ENCODE peak calls at places on chromosomes 1 and 21, in nine cellular contexts. F is fibroblast of lung, H is dorsolateral prefrontal cortex, T is tibial artery, G is kidney, M is upper lobe of right lung, Y is GM23248, A is pancreas, D is RWPE2. C is an unnamed sample.

GRCh38 chr1:58592521-58593134 is 15.6 kb upstream of the TACSTD2 start:
- DNase-seq in Y (peak; percentile 87), M (peak; percentile 87), D (peak; percentile 92), H (no peak), A (peak; percentile 89), T (peak; percentile 58), G (peak; percentile 92), F (peak; percentile 95), C (peak; percentile 95)

GRCh38 chr1:18927654-18928272 is 25.4 kb upstream of the ALDH4A1 start:
- DNase-seq in A (no peak), F (peak; percentile 83), T (no peak), M (no peak), H (no peak), D (no peak), G (peak; percentile 75), Y (no peak), C (no peak)

GRCh38 chr1:184002071-184002470 is 35.5 kb downstream of the COLGALT2 start:
- DNase-seq in G (no peak), M (no peak), H (peak; percentile 42), A (peak; percentile 27), Y (peak; percentile 92), F (peak; percentile 97), T (no peak), D (no peak), C (no peak)

GRCh38 chr1:212285685-212286436 is 651 bp downstream of the PPP2R5A start:
- DNase-seq in D (peak; percentile 42), Y (peak; percentile 83), M (peak; percentile 92), H (peak; percentile 61), G (peak; percentile 91), F (peak; percentile 52), T (peak; percentile 61), A (peak; percentile 73), C (no peak)

GRCh38 chr1:188903241-188903640 is 1574.4 kb downstream of the BRINP3 start:
- DNase-seq in M (no peak), A (no peak), F (no peak), G (no peak), Y (no peak), D (no peak), T (no peak), H (no peak), C (no peak)

GRCh38 chr1:67939942-67940341 is 106.7 kb upstream of the GNG12 start:
- DNase-seq in G (no peak), M (no peak), T (no peak), F (no peak), Y (no peak), A (no peak), D (no peak), H (no peak), C (no peak)

GRCh38 chr1:226603030-226603960 is 54.7 kb downstream of the STUM start:
- DNase-seq in H (peak; percentile 69), M (peak; percentile 34), D (no peak), F (peak; percentile 10), A (no peak), T (peak; percentile 82), Y (peak; percentile 92), G (peak; percentile 54), C (no peak)

GRCh38 chr1:31848381-31848897 is 32.6 kb upstream of the SPOCD1 start:
- DNase-seq in A (no peak), F (no peak), T (no peak), M (peak; percentile 32), D (no peak), H (no peak), G (no peak), Y (no peak), C (no peak)

GRCh38 chr1:169514566-169515270 is 29.0 kb upstream of the SLC19A2 start:
- DNase-seq in D (no peak), A (no peak), M (no peak), G (no peak), H (no peak), Y (no peak), T (no peak), F (no peak), C (no peak)

GRCh38 chr1:87292684-87293493 is 35.8 kb upstream of the LMO4 start:
- DNase-seq in A (peak; percentile 23), F (peak; percentile 55), Y (peak; percentile 74), D (no peak), T (peak; percentile 55), G (no peak), H (no peak), M (no peak), C (peak; percentile 73)

GRCh38 chr1:20981903-20982695 is 194.6 kb downstream of the EIF4G3 start:
- DNase-seq in G (no peak), T (no peak), M (no peak), Y (peak; percentile 56), A (no peak), D (no peak), F (peak; percentile 59), H (no peak), C (no peak)

GRCh38 chr1:29851666-29852065 is 615.3 kb downstream of the PTPRU start:
- DNase-seq in A (no peak), T (no peak), H (no peak), Y (no peak), G (no peak), D (no peak), F (no peak), M (no peak), C (no peak)

DNA sequence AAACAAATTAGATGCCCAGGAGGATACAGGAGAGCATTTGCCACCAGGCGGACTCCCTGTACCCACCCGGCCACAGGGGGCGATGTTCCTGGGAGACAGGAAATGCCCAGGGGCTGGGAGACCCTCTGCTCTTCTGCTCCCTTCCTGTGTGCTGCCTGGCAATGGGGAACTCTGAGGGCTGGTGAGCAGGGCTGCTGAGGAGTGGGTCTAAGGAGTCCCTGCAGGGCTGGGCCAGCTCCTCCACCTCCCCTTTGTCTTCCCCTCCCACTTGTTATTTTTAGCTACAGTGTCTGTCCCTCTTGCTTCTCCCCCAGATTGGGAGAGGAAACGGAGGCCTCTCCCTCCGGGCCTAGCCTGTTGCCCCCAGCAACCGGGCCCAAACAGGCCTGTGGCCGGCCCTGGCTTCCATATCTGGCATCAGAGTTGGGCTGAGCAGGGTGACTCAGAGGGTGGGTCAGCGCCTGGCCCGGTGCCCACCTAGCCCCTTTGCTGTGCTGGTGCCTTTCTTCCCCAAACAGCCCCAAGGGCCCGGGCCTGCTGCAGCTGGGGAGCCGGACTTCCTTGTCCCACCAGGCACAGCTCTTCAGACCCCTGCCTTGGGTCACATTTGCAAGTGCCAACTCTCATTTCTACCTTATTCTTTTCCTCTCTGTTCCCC is 11.7 kb downstream of the LMNA start:
- DNase-seq in H (no peak), A (peak; percentile 68), G (peak; percentile 98), F (peak; percentile 98), T (peak; percentile 94), D (peak; percentile 97), Y (peak; percentile 98), M (peak; percentile 92), C (peak; percentile 91)
- H3K27ac ChIP-seq in H (peak overlapping the region; percentile 97), A (peak overlapping the region; percentile 65), G (peak overlapping the region; percentile 92), F (peak overlapping the region; percentile 99), T (peak overlapping the region; percentile 99), D (peak overlapping the region; percentile 99), Y (peak overlapping the region; percentile 100), M (peak overlapping the region; percentile 95), C (peak overlapping the region; percentile 97)

DNA sequence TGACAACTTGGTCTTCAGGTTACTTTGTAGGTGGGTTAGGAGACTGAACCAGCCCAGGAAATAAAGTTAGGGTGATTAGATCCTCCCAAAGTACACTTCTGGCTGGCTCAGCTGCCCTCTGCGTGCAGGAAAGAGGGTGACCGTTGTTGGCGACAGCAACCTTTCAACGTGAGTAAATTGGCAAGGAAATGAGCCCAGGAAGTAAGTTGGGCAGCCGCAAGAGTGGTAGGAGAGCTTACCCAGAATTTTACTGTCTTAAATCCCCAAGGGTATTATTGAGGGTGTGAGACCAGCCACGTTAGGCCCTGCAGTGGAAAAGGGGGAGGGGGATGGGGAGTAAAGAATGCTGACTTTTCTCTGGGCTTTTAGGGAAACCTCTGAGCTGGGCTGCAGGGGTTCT is 1.6 kb downstream of the TENT5C start:
- DNase-seq in T (no peak), Y (no peak), H (no peak), F (peak; percentile 10), M (no peak), G (no peak), D (no peak), A (no peak), C (peak; percentile 70)
- H3K4me3 ChIP-seq in T (peak overlapping the region; percentile 68), Y (no peak overlapping the region), H (no peak overlapping the region), F (no peak overlapping the region), M (peak overlapping the region; percentile 60), G (peak overlapping the region; percentile 91), D (peak overlapping the region; percentile 52), A (peak overlapping the region; percentile 95), C (peak overlapping the region; percentile 88)

GRCh38 chr1:214712737-214713136 is 109.7 kb downstream of the CENPF start:
- DNase-seq in F (no peak), H (no peak), T (no peak), D (no peak), A (no peak), M (no peak), Y (no peak), G (no peak), C (no peak)
- H3K27ac ChIP-seq in F (no peak overlapping the region), H (no peak overlapping the region), T (no peak overlapping the region), D (no peak overlapping the region), A (no peak overlapping the region), M (no peak overlapping the region), Y (no peak overlapping the region), G (no peak overlapping the region), C (no peak overlapping the region)

GRCh38 chr21:46639489-46640386 is 4.3 kb downstream of the PRMT2 start:
- DNase-seq in H (no peak), T (no peak), G (no peak), Y (peak; percentile 64), A (no peak), M (no peak), F (peak; percentile 10), D (no peak), C (no peak)

GRCh38 chr21:46636181-46636512 is 673 bp downstream of the PRMT2 start:
- DNase-seq in G (no peak), H (no peak), A (no peak), F (no peak), T (no peak), M (no peak), Y (no peak), D (no peak), C (no peak)

GRCh38 chr21:46636550-46637289 is 1.2 kb downstream of the PRMT2 start:
- DNase-seq in A (no peak), Y (no peak), F (peak; percentile 2), H (no peak), G (no peak), D (no peak), T (no peak), M (no peak), C (no peak)

GRCh38 chr21:46635324-46636180 is at the start of gene PRMT2:
- DNase-seq in F (peak; percentile 92), G (peak; percentile 99), T (peak; percentile 94), H (peak; percentile 97), D (peak; percentile 95), Y (peak; percentile 98), A (peak; percentile 96), M (peak; percentile 99), C (peak; percentile 98)

DNA sequence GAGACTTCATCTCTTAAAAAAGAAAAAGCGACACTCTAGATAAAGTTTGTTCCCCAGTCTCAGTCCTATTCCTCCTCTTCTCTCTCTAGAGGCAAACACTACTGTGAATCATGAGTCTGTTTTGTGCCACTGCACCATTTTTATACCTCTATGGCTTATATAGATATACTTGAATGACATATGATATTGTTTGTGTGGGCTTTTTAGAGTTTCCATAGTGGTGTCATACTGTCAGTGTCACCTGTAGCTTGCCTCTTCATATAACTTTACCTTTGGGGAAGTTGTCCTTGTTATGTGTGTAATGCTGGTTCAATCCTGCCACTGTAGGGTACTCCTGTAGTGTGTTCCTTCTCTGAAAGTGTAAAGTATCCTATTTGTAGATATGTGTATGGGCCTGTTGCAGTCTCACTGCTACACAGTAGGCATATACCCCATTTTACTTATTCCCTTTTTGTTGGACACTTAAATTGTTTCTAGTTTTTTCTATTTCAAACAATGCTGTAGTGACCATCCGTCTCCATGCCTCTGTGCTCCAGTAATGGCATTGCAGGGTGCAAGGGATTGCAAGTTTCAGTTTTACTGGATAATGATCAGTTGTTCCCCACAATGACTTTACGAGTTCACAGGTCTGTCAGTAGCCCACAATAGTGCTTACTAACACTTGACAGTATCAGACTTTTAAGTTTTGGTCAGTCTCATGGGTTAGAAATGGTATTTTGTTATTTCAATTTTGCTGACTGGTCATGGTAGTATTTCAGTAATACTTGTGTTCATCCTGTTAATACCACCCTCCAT is 2.7 kb downstream of the PRMT2 start:
- DNase-seq in G (no peak), Y (peak; percentile 17), D (no peak), M (no peak), H (no peak), F (peak; percentile 13), T (no peak), A (no peak), C (no peak)
- H3K4me3 ChIP-seq in G (peak overlapping the region; percentile 0), Y (peak overlapping the region; percentile 55), D (no peak overlapping the region), M (peak overlapping the region; percentile 19), H (peak overlapping the region; percentile 8), F (peak overlapping the region; percentile 35), T (peak overlapping the region; percentile 15), A (no peak overlapping the region), C (peak overlapping the region; percentile 13)

C was measured in ascending aorta.